ENCODE peak calls at places on chromosome 20, in eight cellular contexts. Z is NCI-H2081; Q is HepG2; X is H7; E is activated naive CD8-positive, alpha-beta T cell treated with anti-CD3 and anti-CD28 coated beads, Interleukin-2, amount 50 U/mL, for 24 hours; Y is NCI-H524; M is caudate nucleus; R is breast epithelium. B is an unnamed sample.

GRCh38 chr20:45407067-45407745 is 883 bp upstream of the DBNDD2 start:
- DNase-seq in Z (peak; percentile 35), Q (no peak), X (peak; percentile 75), E (peak; percentile 14), Y (no peak), M (peak; percentile 51), R (no peak), B (peak; percentile 46)

GRCh38 chr20:62063601-62063980 is 2.1 kb downstream of the TAF4 start:
- DNase-seq in Z (peak; percentile 22), Q (no peak), X (peak; percentile 73), E (no peak), Y (no peak), M (peak; percentile 28), R (peak; percentile 46), B (peak; percentile 59)

GRCh38 chr20:6501061-6501460 is 266.4 kb upstream of the BMP2 start:
- DNase-seq in Z (no peak), Q (peak; percentile 24), X (no peak), E (no peak), Y (no peak), M (no peak), R (no peak), B (no peak)

GRCh38 chr20:53857723-53858236 is 212.6 kb downstream of the BCAS1 start:
- DNase-seq in Z (no peak), Q (no peak), X (peak; percentile 38), E (no peak), Y (peak; percentile 85), M (no peak), R (no peak), B (no peak)

GRCh38 chr20:38143646-38144554 is 21.2 kb downstream of the TGM2 start:
- DNase-seq in Z (no peak), Q (peak; percentile 91), X (no peak), E (no peak), Y (no peak), M (no peak), R (no peak), B (peak; percentile 87)

GRCh38 chr20:49891486-49891885 is 23.8 kb downstream of the SPATA2 start:
- DNase-seq in Z (no peak), Q (no peak), X (peak; percentile 49), E (no peak), Y (no peak), M (no peak), R (peak; percentile 37), B (no peak)

GRCh38 chr20:49936153-49937022 is at the start of gene RNF114:
- DNase-seq in Z (peak; percentile 88), Q (peak; percentile 87), X (peak; percentile 100), E (peak; percentile 95), Y (peak; percentile 72), M (peak; percentile 95), R (peak; percentile 92), B (peak; percentile 97)

GRCh38 chr20:31948008-31948407 is 3.8 kb downstream of the PDRG1 start:
- DNase-seq in Z (no peak), Q (no peak), X (no peak), E (no peak), Y (no peak), M (no peak), R (no peak), B (no peak)

GRCh38 chr20:33068251-33068939 is 11.0 kb upstream of the BPIFB4 start:
- DNase-seq in Z (no peak), Q (no peak), X (no peak), E (no peak), Y (no peak), M (no peak), R (no peak), B (no peak)

GRCh38 chr20:25470045-25470444 is 62.6 kb downstream of the GINS1 start:
- DNase-seq in Z (no peak), Q (peak; percentile 57), X (peak; percentile 91), E (peak; percentile 42), Y (peak; percentile 38), M (no peak), R (no peak), B (peak; percentile 45)

GRCh38 chr20:23161968-23162696 is 76.0 kb upstream of the CD93 start:
- DNase-seq in Z (peak; percentile 80), Q (peak; percentile 73), X (no peak), E (no peak), Y (no peak), M (no peak), R (peak; percentile 67), B (peak; percentile 79)

GRCh38 chr20:57258055-57258454 is 8.4 kb downstream of the BMP7 start:
- DNase-seq in Z (peak; percentile 14), Q (no peak), X (peak; percentile 40), E (no peak), Y (no peak), M (no peak), R (no peak), B (no peak)

GRCh38 chr20:49318430-49319203 is 40.8 kb upstream of the ZNFX1 start:
- DNase-seq in Z (no peak), Q (no peak), X (peak; percentile 81), E (peak; percentile 15), Y (peak; percentile 28), M (no peak), R (no peak), B (peak; percentile 17)

GRCh38 chr20:3218307-3218988 is 9.2 kb downstream of the ITPA start:
- DNase-seq in Z (peak; percentile 21), Q (peak; percentile 75), X (peak; percentile 99), E (peak; percentile 87), Y (no peak), M (peak; percentile 23), R (peak; percentile 66), B (peak; percentile 67)